ENCODE peak calls at places on chromosome 7, in nine cellular contexts. One of them, this sample, is unnamed.

GRCh38 chr7:140179339-140179738 is 2.6 kb upstream of the KDM7A start:
- DNase-seq in fibroblast of the conjunctiva: no peak
- DNase-seq in GM06990: no peak
- DNase-seq in left ventricle myocardium superior: no peak
- DNase-seq in AG09309: no peak
- DNase-seq in naive thymus-derived CD8-positive, alpha-beta T cell: no peak
- DNase-seq in AG20443: no peak
- DNase-seq in activated CD8-positive, alpha-beta memory T cell treated with anti-CD3 and anti-CD28 coated beads, Interleukin-2, amount 50 U/mL, for 48 hours: no peak
- DNase-seq in lung microvascular endothelial cell: no peak
- DNase-seq in this sample: no peak

GRCh38 chr7:22482476-22482875 is 17.5 kb downstream of the STEAP1B start:
- DNase-seq in GM06990: no peak
- DNase-seq in lung microvascular endothelial cell: peak; percentile 29
- DNase-seq in activated CD8-positive, alpha-beta memory T cell treated with anti-CD3 and anti-CD28 coated beads, Interleukin-2, amount 50 U/mL, for 48 hours: no peak
- DNase-seq in naive thymus-derived CD8-positive, alpha-beta T cell: no peak
- DNase-seq in fibroblast of the conjunctiva: no peak
- DNase-seq in AG20443: no peak
- DNase-seq in AG09309: no peak
- DNase-seq in left ventricle myocardium superior: no peak
- DNase-seq in this sample: no peak

GRCh38 chr7:16719699-16720098 is 33.9 kb upstream of the TSPAN13 start:
- DNase-seq in naive thymus-derived CD8-positive, alpha-beta T cell: no peak
- DNase-seq in AG20443: no peak
- DNase-seq in GM06990: no peak
- DNase-seq in AG09309: no peak
- DNase-seq in left ventricle myocardium superior: no peak
- DNase-seq in lung microvascular endothelial cell: no peak
- DNase-seq in fibroblast of the conjunctiva: no peak
- DNase-seq in activated CD8-positive, alpha-beta memory T cell treated with anti-CD3 and anti-CD28 coated beads, Interleukin-2, amount 50 U/mL, for 48 hours: no peak
- DNase-seq in this sample: no peak

GRCh38 chr7:159088016-159088865 is 56.4 kb downstream of the VIPR2 start:
- DNase-seq in GM06990: no peak
- DNase-seq in AG09309: no peak
- DNase-seq in naive thymus-derived CD8-positive, alpha-beta T cell: no peak
- DNase-seq in activated CD8-positive, alpha-beta memory T cell treated with anti-CD3 and anti-CD28 coated beads, Interleukin-2, amount 50 U/mL, for 48 hours: peak; percentile 32
- DNase-seq in left ventricle myocardium superior: peak; percentile 15
- DNase-seq in fibroblast of the conjunctiva: no peak
- DNase-seq in lung microvascular endothelial cell: no peak
- DNase-seq in AG20443: no peak
- DNase-seq in this sample: no peak

GRCh38 chr7:148672041-148672440 is 26.7 kb upstream of the CUL1 start:
- DNase-seq in AG09309: no peak
- DNase-seq in fibroblast of the conjunctiva: no peak
- DNase-seq in lung microvascular endothelial cell: no peak
- DNase-seq in naive thymus-derived CD8-positive, alpha-beta T cell: no peak
- DNase-seq in left ventricle myocardium superior: no peak
- DNase-seq in activated CD8-positive, alpha-beta memory T cell treated with anti-CD3 and anti-CD28 coated beads, Interleukin-2, amount 50 U/mL, for 48 hours: no peak
- DNase-seq in AG20443: no peak
- DNase-seq in GM06990: no peak
- DNase-seq in this sample: no peak

GRCh38 chr7:117076426-117076943 is 123.2 kb downstream of the ST7 start:
- DNase-seq in naive thymus-derived CD8-positive, alpha-beta T cell: no peak
- DNase-seq in fibroblast of the conjunctiva: no peak
- DNase-seq in AG20443: no peak
- DNase-seq in lung microvascular endothelial cell: no peak
- DNase-seq in left ventricle myocardium superior: peak; percentile 78
- DNase-seq in GM06990: no peak
- DNase-seq in activated CD8-positive, alpha-beta memory T cell treated with anti-CD3 and anti-CD28 coated beads, Interleukin-2, amount 50 U/mL, for 48 hours: no peak
- DNase-seq in AG09309: no peak
- DNase-seq in this sample: no peak

GRCh38 chr7:2063562-2064360 is 169.0 kb downstream of the MAD1L1 start:
- DNase-seq in activated CD8-positive, alpha-beta memory T cell treated with anti-CD3 and anti-CD28 coated beads, Interleukin-2, amount 50 U/mL, for 48 hours: no peak
- DNase-seq in left ventricle myocardium superior: peak; percentile 57
- DNase-seq in AG20443: peak; percentile 59
- DNase-seq in GM06990: no peak
- DNase-seq in lung microvascular endothelial cell: peak; percentile 62
- DNase-seq in fibroblast of the conjunctiva: no peak
- DNase-seq in AG09309: no peak
- DNase-seq in naive thymus-derived CD8-positive, alpha-beta T cell: no peak
- DNase-seq in this sample: no peak

GRCh38 chr7:15081891-15082290 is 179.3 kb upstream of the DGKB start:
- DNase-seq in fibroblast of the conjunctiva: no peak
- DNase-seq in left ventricle myocardium superior: no peak
- DNase-seq in lung microvascular endothelial cell: no peak
- DNase-seq in activated CD8-positive, alpha-beta memory T cell treated with anti-CD3 and anti-CD28 coated beads, Interleukin-2, amount 50 U/mL, for 48 hours: no peak
- DNase-seq in AG09309: no peak
- DNase-seq in GM06990: no peak
- DNase-seq in naive thymus-derived CD8-positive, alpha-beta T cell: no peak
- DNase-seq in AG20443: no peak
- DNase-seq in this sample: no peak

GRCh38 chr7:3585826-3586225 is 284.8 kb downstream of the SDK1 start:
- DNase-seq in naive thymus-derived CD8-positive, alpha-beta T cell: no peak
- DNase-seq in AG20443: no peak
- DNase-seq in fibroblast of the conjunctiva: no peak
- DNase-seq in GM06990: no peak
- DNase-seq in AG09309: no peak
- DNase-seq in lung microvascular endothelial cell: no peak
- DNase-seq in left ventricle myocardium superior: no peak
- DNase-seq in activated CD8-positive, alpha-beta memory T cell treated with anti-CD3 and anti-CD28 coated beads, Interleukin-2, amount 50 U/mL, for 48 hours: no peak
- DNase-seq in this sample: no peak

GRCh38 chr7:100130608-100131453 is 4.1 kb downstream of the MBLAC1 start:
- DNase-seq in left ventricle myocardium superior: peak; percentile 86
- DNase-seq in naive thymus-derived CD8-positive, alpha-beta T cell: peak; percentile 84
- DNase-seq in AG09309: no peak
- DNase-seq in AG20443: peak; percentile 80
- DNase-seq in GM06990: peak; percentile 63
- DNase-seq in fibroblast of the conjunctiva: no peak
- DNase-seq in activated CD8-positive, alpha-beta memory T cell treated with anti-CD3 and anti-CD28 coated beads, Interleukin-2, amount 50 U/mL, for 48 hours: peak; percentile 90
- DNase-seq in lung microvascular endothelial cell: peak; percentile 53
- DNase-seq in this sample: peak; percentile 60

GRCh38 chr7:91784469-91784868 is 96.0 kb downstream of the MTERF1 start:
- DNase-seq in left ventricle myocardium superior: no peak
- DNase-seq in GM06990: no peak
- DNase-seq in AG20443: peak; percentile 58
- DNase-seq in AG09309: peak; percentile 55
- DNase-seq in activated CD8-positive, alpha-beta memory T cell treated with anti-CD3 and anti-CD28 coated beads, Interleukin-2, amount 50 U/mL, for 48 hours: no peak
- DNase-seq in fibroblast of the conjunctiva: peak; percentile 58
- DNase-seq in naive thymus-derived CD8-positive, alpha-beta T cell: no peak
- DNase-seq in lung microvascular endothelial cell: peak; percentile 57
- DNase-seq in this sample: peak; percentile 36

GRCh38 chr7:150357277-150357676 is 11.3 kb upstream of the REPIN1 start:
- DNase-seq in naive thymus-derived CD8-positive, alpha-beta T cell: peak; percentile 77
- DNase-seq in GM06990: peak; percentile 46
- DNase-seq in AG20443: no peak
- DNase-seq in AG09309: no peak
- DNase-seq in activated CD8-positive, alpha-beta memory T cell treated with anti-CD3 and anti-CD28 coated beads, Interleukin-2, amount 50 U/mL, for 48 hours: peak; percentile 74
- DNase-seq in fibroblast of the conjunctiva: no peak
- DNase-seq in left ventricle myocardium superior: no peak
- DNase-seq in lung microvascular endothelial cell: no peak
- DNase-seq in this sample: no peak

GRCh38 chr7:23393636-23394035 is 76.7 kb downstream of the IGF2BP3 start:
- DNase-seq in left ventricle myocardium superior: no peak
- DNase-seq in lung microvascular endothelial cell: no peak
- DNase-seq in AG20443: no peak
- DNase-seq in AG09309: no peak
- DNase-seq in naive thymus-derived CD8-positive, alpha-beta T cell: no peak
- DNase-seq in activated CD8-positive, alpha-beta memory T cell treated with anti-CD3 and anti-CD28 coated beads, Interleukin-2, amount 50 U/mL, for 48 hours: no peak
- DNase-seq in fibroblast of the conjunctiva: no peak
- DNase-seq in GM06990: no peak
- DNase-seq in this sample: no peak

GRCh38 chr7:152006336-152006735 is 19.1 kb upstream of the GALNT11 start:
- DNase-seq in left ventricle myocardium superior: no peak
- DNase-seq in naive thymus-derived CD8-positive, alpha-beta T cell: no peak
- DNase-seq in AG20443: peak; percentile 30
- DNase-seq in lung microvascular endothelial cell: no peak
- DNase-seq in activated CD8-positive, alpha-beta memory T cell treated with anti-CD3 and anti-CD28 coated beads, Interleukin-2, amount 50 U/mL, for 48 hours: no peak
- DNase-seq in AG09309: no peak
- DNase-seq in GM06990: no peak
- DNase-seq in fibroblast of the conjunctiva: no peak
- DNase-seq in this sample: no peak